ENCODE peak calls at places on chromosomes 16 and 17, in eight cellular contexts. E, A, K, I, N, B, L and Q are unnamed samples.

GRCh38 chr16:87702325-87702811 is 63.4 kb downstream of the KLHDC4 start:
- DNase-seq in E (no peak), A (no peak), K (no peak), I (peak), N (no peak), B (peak), L (peak), Q (no peak)

GRCh38 chr17:66123163-66123562 is 68.8 kb downstream of the CEP112 start:
- DNase-seq in E (no peak), A (no peak), K (no peak), I (no peak), N (no peak), B (no peak), L (peak), Q (no peak)

GRCh38 chr17:50507871-50508572 is at the start of gene MYCBPAP:
- DNase-seq in E (peak), A (peak), K (peak), I (peak), N (no peak), B (peak), L (peak), Q (peak)

GRCh38 chr16:85017603-85018002 is 6.3 kb upstream of the ZDHHC7 start:
- DNase-seq in E (no peak), A (no peak), K (no peak), I (no peak), N (no peak), B (no peak), L (no peak), Q (no peak)

GRCh38 chr16:56269824-56270684 is 78.8 kb downstream of the GNAO1 start:
- DNase-seq in E (no peak), A (no peak), K (no peak), I (no peak), N (no peak), B (no peak), L (no peak), Q (no peak)

GRCh38 chr17:20302191-20302917 is 165.0 kb downstream of the LGALS9B start:
- DNase-seq in E (no peak), A (no peak), K (no peak), I (no peak), N (no peak), B (no peak), L (no peak), Q (no peak)

GRCh38 chr16:84058211-84058610 is 15.6 kb upstream of the SLC38A8 start:
- DNase-seq in E (no peak), A (no peak), K (no peak), I (no peak), N (no peak), B (no peak), L (no peak), Q (no peak)

GRCh38 chr16:71426069-71426879 is 15.6 kb downstream of the TLE7 start:
- DNase-seq in E (no peak), A (peak), K (no peak), I (no peak), N (no peak), B (no peak), L (peak), Q (peak)

GRCh38 chr17:48123111-48123510 is 15.5 kb downstream of the SNX11 start:
- DNase-seq in E (no peak), A (no peak), K (no peak), I (no peak), N (no peak), B (no peak), L (no peak), Q (no peak)

GRCh38 chr16:88736088-88736487 is 29.8 kb downstream of the CTU2 start:
- DNase-seq in E (no peak), A (no peak), K (no peak), I (no peak), N (no peak), B (no peak), L (no peak), Q (peak)

GRCh38 chr17:56592487-56593072 is 919 bp upstream of the NOG start:
- DNase-seq in E (peak), A (no peak), K (peak), I (peak), N (peak), B (peak), L (peak), Q (peak)

GRCh38 chr16:85832578-85833539 is 33.4 kb downstream of the COX4I1 start:
- DNase-seq in E (no peak), A (no peak), K (no peak), I (no peak), N (no peak), B (no peak), L (no peak), Q (no peak)

GRCh38 chr16:30715777-30716445 is 16.9 kb downstream of the SRCAP start:
- DNase-seq in E (no peak), A (peak), K (no peak), I (peak), N (no peak), B (peak), L (no peak), Q (no peak)

GRCh38 chr16:79792952-79793351 is 192.4 kb upstream of the MAF start:
- DNase-seq in E (no peak), A (no peak), K (no peak), I (no peak), N (no peak), B (no peak), L (peak), Q (no peak)

GRCh38 chr17:1940810-1941185 is 84.3 kb downstream of the RTN4RL1 start:
- DNase-seq in E (no peak), A (no peak), K (no peak), I (no peak), N (no peak), B (no peak), L (no peak), Q (no peak)

GRCh38 chr16:73610605-73611177 is 562.8 kb upstream of the ZFHX3 start:
- DNase-seq in E (no peak), A (no peak), K (no peak), I (no peak), N (peak), B (no peak), L (no peak), Q (no peak)

GRCh38 chr16:4535627-4536108 is 2.9 kb downstream of the CDIP1 start:
- DNase-seq in E (no peak), A (no peak), K (no peak), I (peak), N (no peak), B (no peak), L (no peak), Q (no peak)

GRCh38 chr17:78144146-78144719 is 2.0 kb upstream of the C17orf99 start:
- DNase-seq in E (peak), A (no peak), K (no peak), I (no peak), N (no peak), B (no peak), L (peak), Q (no peak)

GRCh38 chr17:42399948-42400843 is 12.0 kb upstream of the STAT3 start:
- DNase-seq in E (no peak), A (no peak), K (no peak), I (no peak), N (no peak), B (no peak), L (no peak), Q (no peak)

GRCh38 chr16:48524348-48525200 is 85.4 kb downstream of the N4BP1 start:
- DNase-seq in E (no peak), A (no peak), K (no peak), I (no peak), N (no peak), B (no peak), L (no peak), Q (no peak)

GRCh38 chr16:66058181-66058580 is 308.3 kb upstream of the CDH5 start:
- DNase-seq in E (no peak), A (no peak), K (no peak), I (no peak), N (no peak), B (no peak), L (peak), Q (no peak)

GRCh38 chr16:9212621-9213020 is 121.2 kb downstream of the HAPSTR1 start:
- DNase-seq in E (no peak), A (no peak), K (no peak), I (no peak), N (no peak), B (no peak), L (no peak), Q (no peak)